ENCODE peak calls at places on chromosome 10, in six cellular contexts. W is neural progenitor cell, H is cardiac fibroblast, B is transverse colon, V is body of pancreas, X is bronchial epithelial cell. P is an unnamed sample.

GRCh38 chr10:109978481-109978880 is 29.3 kb upstream of the ADD3 start:
- DNase-seq in X (peak; percentile 52), H (peak; percentile 79), V (peak; percentile 39), W (peak; percentile 41), B (peak; percentile 76), P (peak; percentile 67)

GRCh38 chr10:33799281-33799943 is 464.9 kb upstream of the NRP1 start:
- DNase-seq in V (peak; percentile 24), X (no peak), W (no peak), H (no peak), B (no peak), P (no peak)

GRCh38 chr10:124676416-124677062 is 67.6 kb downstream of the FAM53B start:
- DNase-seq in H (no peak), V (no peak), B (no peak), W (no peak), X (no peak), P (no peak)

GRCh38 chr10:2541176-2541575 is 526.2 kb upstream of the PFKP start:
- DNase-seq in H (no peak), X (no peak), B (no peak), V (no peak), W (no peak), P (no peak)

GRCh38 chr10:68223535-68224165 is 8.3 kb downstream of the ATOH7 start:
- DNase-seq in H (no peak), B (peak; percentile 27), V (no peak), X (no peak), W (peak; percentile 58), P (no peak)

GRCh38 chr10:30374353-30374752 is 25.3 kb upstream of the MTPAP start:
- DNase-seq in V (no peak), X (no peak), H (peak; percentile 32), W (peak; percentile 81), B (no peak), P (no peak)

GRCh38 chr10:112919721-112920120 is 30.3 kb upstream of the TCF7L2 start:
- DNase-seq in H (peak; percentile 90), B (no peak), X (peak; percentile 95), V (no peak), W (no peak), P (peak; percentile 87)

GRCh38 chr10:24706479-24707118 is 17.1 kb downstream of the ARHGAP21 start:
- DNase-seq in B (peak; percentile 27), X (peak; percentile 97), W (no peak), V (peak; percentile 31), H (peak; percentile 97), P (peak; percentile 97)

GRCh38 chr10:7965457-7965856 is 89.0 kb upstream of the GATA3 start:
- DNase-seq in W (no peak), B (no peak), V (no peak), X (no peak), H (no peak), P (no peak)

DNA sequence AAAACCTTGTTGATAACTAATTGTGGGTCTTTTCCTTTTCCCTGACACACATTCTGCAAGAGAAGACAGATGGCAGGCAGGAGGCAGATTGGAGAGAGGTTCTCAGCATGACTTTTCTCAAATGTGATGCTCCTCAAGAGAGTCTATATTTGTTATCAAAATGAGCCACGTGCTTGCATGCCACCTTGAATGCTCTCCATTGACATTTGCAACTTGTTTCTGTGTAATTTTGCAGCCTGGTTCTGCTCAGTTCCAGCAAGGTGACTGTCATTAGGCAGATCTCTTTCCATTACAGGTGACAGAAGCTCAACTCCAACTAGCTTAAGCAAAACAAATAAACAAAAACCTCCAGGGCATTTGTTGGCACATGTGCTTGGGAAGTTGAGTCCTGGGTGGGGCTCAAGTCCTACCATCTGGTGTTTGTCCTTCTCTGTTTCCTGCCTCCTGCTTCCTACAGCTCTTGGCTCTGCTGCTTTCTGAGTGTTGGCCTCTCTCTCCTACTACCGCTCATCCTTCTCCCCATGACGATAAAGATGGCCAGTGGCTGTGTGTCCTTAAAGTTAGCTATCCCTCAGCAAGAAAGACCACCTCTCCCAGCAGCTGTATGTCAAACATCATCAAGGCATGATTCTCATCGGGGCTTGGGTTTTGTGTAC is 56.7 kb downstream of the GRK5 start:
- DNase-seq in B (no peak), H (peak; percentile 53), V (no peak), W (no peak), X (no peak), P (peak; percentile 19)
- H3K4me3 ChIP-seq in B (no peak overlapping the region), H (no peak overlapping the region), V (no peak overlapping the region), W (no peak overlapping the region), X (no peak overlapping the region), P (no peak overlapping the region)

DNA sequence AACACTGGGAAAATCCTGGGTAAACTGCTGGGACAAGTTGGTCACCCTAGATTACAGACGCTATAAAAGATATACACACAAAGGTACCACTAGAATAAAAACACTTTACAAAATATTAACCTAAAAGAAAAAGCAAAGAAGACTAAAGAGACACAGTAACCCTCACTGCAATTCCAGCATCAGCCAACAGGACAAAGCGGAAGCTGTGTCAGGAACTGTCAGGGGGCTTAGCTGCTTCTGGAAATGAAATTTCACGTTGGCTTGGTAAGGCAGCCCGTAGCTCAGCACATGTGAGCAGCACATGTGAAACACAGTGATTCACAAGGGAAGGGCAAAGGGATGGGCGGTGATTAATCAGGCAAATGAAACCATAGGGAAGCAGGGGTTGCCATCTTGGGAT is 195.3 kb downstream of the MGMT start:
- DNase-seq in H (no peak), B (no peak), V (no peak), X (no peak), W (no peak), P (peak; percentile 2)
- TF ChIP-seq CTCF in H (no peak), B (no peak), V (no peak), X (no peak), W (peak; percentile 51), P (peak; percentile 11)

GRCh38 chr10:49611166-49611814 is 1.2 kb downstream of the SLC18A3 start:
- DNase-seq in W (peak; percentile 77), V (no peak), H (no peak), B (no peak), X (no peak), P (no peak)
- H3K4me3 ChIP-seq in W (peak overlapping the region; percentile 45), V (no peak overlapping the region), H (no peak overlapping the region), B (no peak overlapping the region), X (no peak overlapping the region), P (no peak overlapping the region)

DNA sequence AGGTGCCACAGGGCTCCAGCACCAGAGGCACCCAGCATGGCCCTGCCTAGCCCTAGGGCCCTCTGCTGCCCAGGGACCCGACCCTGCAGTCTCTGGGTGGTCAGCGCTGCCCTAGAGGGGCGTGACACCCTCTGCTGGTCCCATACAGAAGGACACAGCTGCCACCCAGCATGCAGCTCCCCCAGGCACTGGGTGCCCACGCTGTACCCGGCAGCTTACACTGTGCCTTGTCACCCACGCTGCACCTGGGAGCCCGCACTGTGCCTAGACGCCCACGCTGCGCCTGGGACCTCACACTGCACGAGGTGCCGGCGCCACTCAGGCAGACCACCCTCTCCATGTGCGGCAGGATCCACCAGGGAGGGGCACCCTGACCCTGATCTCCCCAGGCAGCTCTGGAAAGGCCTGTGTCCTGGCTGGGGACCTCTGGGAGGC is 55.2 kb downstream of the PWWP2B start:
- DNase-seq in W (peak; percentile 48), X (no peak), V (no peak), H (no peak), B (peak; percentile 30), P (no peak)
- TF ChIP-seq CTCF in W (peak; percentile 34), X (no peak), V (peak; percentile 16), H (no peak), B (no peak), P (no peak)

GRCh38 chr10:42933454-42934340 is 143.2 kb upstream of the RET start:
- DNase-seq in V (peak; percentile 67), X (peak; percentile 37), W (peak; percentile 73), H (peak; percentile 9), B (peak; percentile 50), P (no peak)
- H3K4me3 ChIP-seq in V (no peak overlapping the region), X (no peak overlapping the region), W (peak overlapping the region; percentile 51), H (no peak overlapping the region), B (peak overlapping the region; percentile 14), P (no peak overlapping the region)

P was measured in foreskin fibroblast.